ENCODE peak calls at places on chromosomes 13 and 19, in nine cellular contexts. P is neural crest cell, L is NCI-H2029 treated with DMSO at 0.1 percent for 48 hours, O is Right ventricle myocardium superior, A is GM06990, S is posterior cingulate gyrus, D is iPS DF 6.9, R is A673, W is fibroblast of the conjunctiva. V is an unnamed sample.

GRCh38 chr19:28652790-28653189 is 560.2 kb downstream of the UQCRFS1 start:
- DNase-seq in D (no peak), A (no peak), P (no peak), W (no peak), S (no peak), L (no peak), R (no peak), O (no peak), V (no peak)

GRCh38 chr19:1811472-1811894 is 593 bp downstream of the ATP8B3 start:
- DNase-seq in W (peak; percentile 8), P (no peak), R (peak; percentile 48), S (no peak), A (no peak), O (peak; percentile 72), D (no peak), L (no peak), V (no peak)

GRCh38 chr19:30696514-30696913 is 324.3 kb downstream of the ZNF536 start:
- DNase-seq in R (peak; percentile 67), L (no peak), P (peak; percentile 38), O (no peak), W (no peak), S (no peak), D (peak; percentile 67), A (no peak), V (peak; percentile 41)

GRCh38 chr13:94236876-94237275 is 242.6 kb downstream of the DCT start:
- DNase-seq in S (no peak), R (no peak), A (no peak), P (no peak), W (no peak), D (no peak), O (no peak), L (no peak), V (peak; percentile 1)

GRCh38 chr13:83150616-83151307 is 731.5 kb downstream of the SLITRK1 start:
- DNase-seq in R (no peak), O (no peak), A (no peak), P (no peak), S (no peak), W (peak; percentile 43), L (no peak), D (no peak), V (no peak)

GRCh38 chr13:60492187-60492586 is 95.2 kb downstream of the TDRD3 start:
- DNase-seq in D (no peak), S (no peak), A (no peak), R (no peak), P (no peak), O (no peak), L (no peak), W (no peak), V (no peak)

GRCh38 chr19:50264483-50265186 is 61.2 kb downstream of the MYH14 start:
- DNase-seq in L (no peak), A (no peak), O (no peak), S (no peak), P (no peak), W (no peak), D (no peak), R (no peak), V (no peak)

GRCh38 chr13:91482427-91482826 is 84.0 kb downstream of the GPC5 start:
- DNase-seq in A (no peak), R (peak; percentile 87), S (no peak), L (no peak), O (no peak), D (no peak), W (no peak), P (no peak), V (no peak)

GRCh38 chr19:43560687-43561086 is 14.6 kb downstream of the XRCC1 start:
- DNase-seq in W (no peak), R (no peak), D (no peak), A (no peak), P (no peak), O (no peak), S (no peak), L (no peak), V (no peak)

GRCh38 chr13:43339843-43340550 is 316.6 kb downstream of the DNAJC15 start:
- DNase-seq in R (no peak), P (no peak), D (no peak), L (no peak), S (no peak), A (no peak), O (no peak), W (no peak), V (no peak)

GRCh38 chr19:58229255-58229639 is 533 bp downstream of the ZNF544 start:
- DNase-seq in W (peak; percentile 14), D (no peak), R (peak; percentile 57), L (no peak), O (no peak), S (no peak), P (no peak), A (no peak), V (peak; percentile 48)

GRCh38 chr13:84574851-84575250 is 692.6 kb upstream of the SLITRK1 start:
- DNase-seq in A (no peak), S (no peak), W (peak; percentile 20), D (no peak), P (no peak), O (no peak), L (no peak), R (peak; percentile 42), V (no peak)

V was measured in GM12865.